ENCODE peak calls at places on chromosomes 4 and X, in four cellular contexts. W, S, B and I are unnamed samples.

GRCh38 chr4:157025898-157026297 is 50.1 kb upstream of the GLRB start:
- DNase-seq in W (no peak), S (no peak), B (no peak), I (peak)

GRCh38 chr4:109588176-109588575 is 28.1 kb downstream of the MCUB start:
- DNase-seq in W (no peak), S (no peak), B (no peak), I (no peak)

GRCh38 chr4:28009541-28009940 is 1148.9 kb downstream of the STIM2 start:
- DNase-seq in W (no peak), S (no peak), B (no peak), I (no peak)

GRCh38 chrX:3286196-3286920 is 60.1 kb downstream of the MXRA5 start:
- DNase-seq in W (no peak), S (peak), B (no peak), I (no peak)

GRCh38 chr4:109079731-109080130 is 222.7 kb downstream of the COL25A1 start:
- DNase-seq in W (no peak), S (no peak), B (no peak), I (no peak)

GRCh38 chrX:130916636-130917422 is 13.8 kb upstream of the ENOX2 start:
- DNase-seq in W (peak), S (peak), B (peak), I (peak)

GRCh38 chr4:146643812-146644401 is 5.2 kb downstream of the POU4F2 start:
- DNase-seq in W (peak), S (no peak), B (peak), I (peak)

GRCh38 chrX:2917767-2918166 is 11.4 kb downstream of the ARSD start:
- DNase-seq in W (no peak), S (no peak), B (no peak), I (no peak)

GRCh38 chr4:36687681-36688080 is 406.3 kb downstream of the DTHD1 start:
- DNase-seq in W (no peak), S (no peak), B (no peak), I (no peak)

GRCh38 chrX:48083212-48083611 is 11.8 kb upstream of the ZNF630 start:
- DNase-seq in W (peak), S (peak), B (peak), I (peak)

GRCh38 chr4:3829211-3829953 is 63.2 kb downstream of the ADRA2C start:
- DNase-seq in W (no peak), S (no peak), B (no peak), I (no peak)

GRCh38 chrX:74262472-74263209 is 41.3 kb upstream of the ZCCHC13 start:
- DNase-seq in W (no peak), S (no peak), B (peak), I (no peak)

GRCh38 chrX:94107981-94108380 is 434.0 kb downstream of the FAM133A start:
- DNase-seq in W (no peak), S (no peak), B (peak), I (peak)
- TF ChIP-seq CTCF in W (peak), S (no peak), B (peak), I (peak)

GRCh38 chr4:140238353-140239041 is 84.5 kb upstream of the MAML3 start:
- DNase-seq in W (no peak), S (no peak), B (peak), I (no peak)
- TF ChIP-seq EZH2phosphoT487 in W (no peak), S (no peak), B (no peak), I (no peak)

GRCh38 chrX:30637874-30638793 is 15.1 kb upstream of the GK start:
- DNase-seq in W (no peak), S (no peak), B (no peak), I (no peak)

DNA sequence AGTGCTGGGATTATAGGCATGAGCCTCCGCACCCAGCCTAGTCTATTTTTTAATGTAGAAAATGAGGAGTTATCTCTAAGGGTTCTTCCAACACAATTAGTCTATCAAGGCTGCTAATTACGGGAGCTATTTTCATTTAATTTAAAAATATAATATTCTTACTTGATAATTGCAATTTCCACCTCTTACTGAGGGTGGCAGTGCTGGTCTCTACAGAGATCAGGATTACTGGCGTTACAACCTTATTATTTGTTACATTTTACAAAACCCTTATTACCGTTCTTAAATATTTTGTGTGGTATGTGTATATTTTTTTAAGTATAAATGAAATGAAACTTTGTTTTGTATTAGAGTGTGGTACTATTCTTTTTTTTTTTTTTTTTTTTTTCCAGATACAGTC is 17.6 kb upstream of the GK start:
- DNase-seq in W (peak), S (no peak), B (peak), I (no peak)
- TF ChIP-seq CTCF in W (peak), S (peak), B (peak), I (peak)

GRCh38 chrX:39399387-39399786 is 598.1 kb downstream of the MID1IP1 start:
- DNase-seq in W (no peak), S (no peak), B (no peak), I (no peak)

GRCh38 chrX:39398215-39398972 is 597.1 kb downstream of the MID1IP1 start:
- DNase-seq in W (no peak), S (no peak), B (no peak), I (no peak)

GRCh38 chrX:39398973-39399268 is 597.7 kb downstream of the MID1IP1 start:
- DNase-seq in W (no peak), S (no peak), B (no peak), I (no peak)

GRCh38 chrX:39396358-39396995 is 595.2 kb downstream of the MID1IP1 start:
- DNase-seq in W (no peak), S (no peak), B (no peak), I (no peak)

GRCh38 chrX:39397561-39398200 is 596.4 kb downstream of the MID1IP1 start:
- DNase-seq in W (no peak), S (no peak), B (no peak), I (no peak)
- TF ChIP-seq EZH2phosphoT487 in W (no peak), S (no peak), B (no peak), I (no peak)

DNA sequence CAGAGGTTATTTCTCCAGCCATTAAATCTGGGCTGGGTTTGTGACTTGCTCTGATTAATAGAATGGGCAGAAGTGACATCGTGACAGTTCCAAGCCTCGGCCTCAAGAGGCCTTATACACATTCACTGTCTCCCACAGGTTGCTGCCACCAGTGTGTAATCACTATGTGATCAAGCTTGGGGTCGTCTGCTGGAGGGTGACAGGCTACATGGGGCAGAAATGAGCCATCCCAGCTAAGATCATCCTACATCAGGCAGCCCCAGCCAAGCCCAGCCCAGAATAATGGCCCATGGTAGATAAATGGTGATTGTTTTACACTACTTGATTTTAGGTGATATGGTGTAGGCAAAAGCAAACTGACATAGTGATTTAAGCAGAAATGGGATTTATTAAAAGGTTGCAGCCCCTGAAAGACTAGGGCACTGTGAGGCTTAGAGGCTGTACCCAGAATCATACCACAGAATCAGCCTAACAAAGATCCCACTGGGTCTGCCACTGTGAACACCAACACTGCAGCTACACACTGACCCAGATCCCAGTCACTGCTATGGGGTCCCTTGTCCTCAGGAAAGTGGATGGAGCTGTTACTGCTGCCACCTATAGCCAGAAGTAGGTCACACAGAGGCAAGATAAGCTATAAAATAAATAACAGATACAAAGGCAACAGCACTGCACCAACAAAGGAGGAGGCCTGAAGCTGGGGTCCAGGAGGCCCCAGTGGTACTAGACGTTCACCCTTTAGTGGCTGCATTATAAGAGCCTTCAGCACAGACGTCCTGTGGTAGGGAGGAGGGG is 159.6 kb upstream of the RBPJ start:
- DNase-seq in W (peak), S (no peak), B (peak), I (no peak)
- TF ChIP-seq CTCF in W (peak), S (peak), B (peak), I (no peak)

DNA sequence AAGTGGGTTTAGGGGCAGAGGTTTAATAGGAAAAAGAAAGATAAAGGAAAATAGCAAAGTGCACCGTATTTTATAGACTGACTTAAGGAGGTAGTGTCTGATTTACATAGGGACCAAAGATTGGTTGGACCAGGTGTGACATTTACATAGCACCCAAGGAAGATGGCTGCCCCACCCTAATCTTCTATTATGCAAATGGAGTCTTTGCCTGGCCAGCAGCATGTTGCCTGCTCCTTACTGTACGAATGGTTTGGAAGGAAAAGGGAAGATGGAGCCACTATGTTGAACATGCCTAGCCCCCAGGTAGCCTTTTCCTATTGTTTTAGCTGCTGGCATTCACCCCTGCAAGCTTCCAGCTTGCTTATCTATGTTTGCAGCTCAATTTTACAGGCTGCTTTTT is 146.2 kb upstream of the PDE5A start:
- DNase-seq in W (no peak), S (no peak), B (peak), I (no peak)
- TF ChIP-seq EZH2phosphoT487 in W (no peak), S (no peak), B (no peak), I (no peak)

GRCh38 chr4:680565-680930 is 6.2 kb downstream of the MYL5 start:
- DNase-seq in W (no peak), S (no peak), B (peak), I (no peak)
- TF ChIP-seq CTCF in W (no peak), S (no peak), B (no peak), I (no peak)

GRCh38 chrX:154059231-154059630 is 38.3 kb downstream of the MECP2 start:
- DNase-seq in W (no peak), S (no peak), B (no peak), I (no peak)
- TF ChIP-seq EZH2phosphoT487 in W (no peak), S (no peak), B (no peak), I (no peak)